ENCODE peak calls at places on chromosomes 7 and 10, in four cellular contexts. P, T, I and K are unnamed samples.

GRCh38 chr10:26503911-26504310 is 65.8 kb downstream of the APBB1IP start:
- DNase-seq in P (no peak), T (no peak), I (no peak), K (no peak)

GRCh38 chr7:130242198-130243014 is 24.3 kb upstream of the CPA2 start:
- DNase-seq in P (peak), T (peak), I (peak), K (peak)

GRCh38 chr7:104208421-104208780 is 588 bp upstream of the ORC5 start:
- DNase-seq in P (no peak), T (no peak), I (no peak), K (no peak)

GRCh38 chr10:33335550-33335799 is 1.0 kb upstream of the NRP1 start:
- DNase-seq in P (no peak), T (no peak), I (no peak), K (peak)

GRCh38 chr10:11472158-11472753 is 139.2 kb downstream of the USP6NL start:
- DNase-seq in P (peak), T (peak), I (no peak), K (peak)

GRCh38 chr7:130938661-130939060 is 204.7 kb upstream of the KLF14 start:
- DNase-seq in P (no peak), T (no peak), I (no peak), K (no peak)

GRCh38 chr10:14564268-14564744 is 210.4 kb downstream of the FAM107B start:
- DNase-seq in P (no peak), T (no peak), I (no peak), K (no peak)

GRCh38 chr7:69890081-69890369 is 291.8 kb downstream of the AUTS2 start:
- DNase-seq in P (no peak), T (no peak), I (no peak), K (no peak)

GRCh38 chr7:45258533-45259226 is 101.1 kb downstream of the RAMP3 start:
- DNase-seq in P (no peak), T (no peak), I (no peak), K (no peak)

GRCh38 chr10:124640538-124641231 is 103.5 kb downstream of the FAM53B start:
- DNase-seq in P (no peak), T (no peak), I (no peak), K (no peak)

GRCh38 chr10:127013696-127014095 is 108.5 kb downstream of the DOCK1 start:
- DNase-seq in P (no peak), T (no peak), I (no peak), K (no peak)

GRCh38 chr7:115600196-115600595 is 430.4 kb downstream of the TFEC start:
- DNase-seq in P (no peak), T (no peak), I (no peak), K (no peak)

DNA sequence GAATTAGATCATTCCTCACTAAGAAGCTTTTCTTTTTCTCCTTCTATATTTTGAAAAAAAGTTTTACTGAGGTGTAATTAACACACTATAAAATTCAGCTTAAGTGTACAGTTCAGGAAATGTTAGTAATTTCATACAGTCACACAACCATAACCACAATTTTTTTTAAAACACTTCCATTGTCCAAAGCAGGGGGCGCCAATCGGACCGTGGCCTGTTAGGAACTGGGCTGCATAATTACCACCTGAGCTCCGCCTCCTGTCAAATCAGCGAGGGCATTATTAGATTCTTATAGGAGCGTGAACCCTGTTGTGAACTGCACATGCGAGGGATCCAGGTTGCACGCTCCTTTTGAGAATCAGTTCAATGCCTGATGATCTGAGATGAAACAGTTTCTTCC is 427.1 kb downstream of the TFEC start:
- DNase-seq in P (no peak), T (no peak), I (no peak), K (no peak)
- TF ChIP-seq CTCF in P (no peak), T (peak), I (no peak), K (no peak)

DNA sequence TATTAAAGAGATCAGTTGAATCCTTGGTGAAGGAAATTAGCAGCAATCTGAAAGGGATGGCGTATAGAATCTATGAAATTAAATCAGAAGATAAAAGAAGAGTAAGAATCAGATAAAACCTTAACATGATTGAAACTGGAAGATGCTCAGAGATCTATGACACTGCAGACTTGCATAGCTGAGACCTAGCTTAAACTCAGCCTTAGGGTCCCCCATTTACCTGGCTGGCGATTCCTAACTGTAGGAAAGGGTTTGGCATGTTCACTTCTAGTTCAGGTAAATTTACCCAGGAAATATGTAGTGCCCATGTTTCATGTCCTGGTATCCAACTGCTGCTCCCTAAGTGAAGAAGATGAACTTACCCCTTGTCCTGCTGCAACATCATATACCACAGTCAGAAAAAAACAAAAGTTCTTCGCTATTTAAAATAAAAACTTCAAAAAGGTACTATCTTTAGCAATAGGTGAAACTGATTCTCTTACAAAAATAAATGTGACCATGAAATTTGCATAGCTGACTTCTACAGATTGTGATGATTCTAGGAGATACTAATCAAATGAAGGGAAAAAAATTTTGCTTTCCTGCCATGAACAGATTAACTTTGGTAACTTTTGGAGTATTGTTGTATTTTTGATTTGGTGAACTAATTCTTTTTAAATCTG is 47.8 kb upstream of the TMEM243 start:
- DNase-seq in P (no peak), T (no peak), I (no peak), K (no peak)
- H3K27ac ChIP-seq in P (no peak), T (no peak), I (no peak), K (no peak)

DNA sequence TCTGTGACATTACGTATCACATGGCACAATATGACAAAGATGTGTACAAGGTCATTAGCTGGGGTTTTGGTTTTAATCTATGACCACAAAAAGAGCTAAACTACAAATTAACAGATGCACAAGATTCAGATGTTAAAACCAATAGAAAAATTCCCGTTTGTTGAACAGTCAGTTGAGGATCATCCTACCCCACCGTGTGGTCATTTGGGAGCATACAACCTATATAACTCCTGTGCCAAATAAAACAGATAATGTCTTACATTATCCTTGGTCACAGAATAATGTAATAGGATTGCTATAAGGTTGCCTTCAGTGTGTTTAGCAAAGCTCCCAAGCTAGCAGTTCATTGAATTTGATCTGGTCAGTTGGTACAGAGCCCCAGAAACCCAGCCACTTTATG is 28.2 kb downstream of the ASNS start:
- DNase-seq in P (no peak), T (no peak), I (no peak), K (peak)
- TF ChIP-seq CTCF in P (peak), T (peak), I (no peak), K (no peak)

DNA sequence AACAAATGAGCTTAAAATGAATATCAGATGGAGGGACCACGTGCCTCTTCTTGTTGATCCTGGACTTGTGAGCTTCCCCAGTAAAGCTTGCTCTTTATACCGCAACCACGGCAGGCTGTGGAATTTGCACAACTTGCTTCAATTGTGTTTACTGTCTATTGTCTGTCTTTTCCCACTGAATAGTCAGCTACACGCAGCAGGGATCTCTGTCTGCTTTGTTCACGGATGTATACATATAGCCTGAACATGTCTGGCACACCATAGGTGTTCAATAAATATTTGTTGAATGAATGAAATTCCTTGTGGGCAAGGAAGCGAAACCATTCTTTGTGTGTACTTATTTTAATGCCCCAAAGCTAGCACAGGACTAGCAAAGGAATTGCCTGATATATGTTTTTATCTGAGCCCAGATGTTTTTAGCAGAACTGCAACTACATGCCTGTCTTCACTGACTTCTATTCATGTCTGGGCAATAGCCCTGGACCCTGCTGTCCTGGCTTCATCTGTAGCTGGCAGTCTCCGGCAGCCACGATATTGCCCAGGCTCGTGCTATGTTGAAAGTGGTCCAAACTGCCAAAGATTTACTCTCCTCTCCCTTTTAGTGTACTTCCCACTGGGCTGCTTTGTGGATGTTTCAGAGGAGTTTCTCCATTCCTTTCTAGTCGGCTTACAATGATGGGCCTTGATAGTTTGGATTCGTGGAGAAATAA is 29.9 kb upstream of the IFRD1 start:
- DNase-seq in P (no peak), T (no peak), I (no peak), K (peak)
- H3K27ac ChIP-seq in P (peak), T (no peak), I (peak), K (peak)

GRCh38 chr10:3068968-3069737 is 1.8 kb downstream of the PFKP start:
- DNase-seq in P (no peak), T (no peak), I (no peak), K (no peak)
- TF ChIP-seq CTCF in P (no peak), T (peak), I (no peak), K (peak)

GRCh38 chr7:92732451-92733036 is 103.8 kb downstream of the CDK6 start:
- DNase-seq in P (no peak), T (no peak), I (no peak), K (no peak)

GRCh38 chr7:92729751-92730150 is 106.6 kb downstream of the CDK6 start:
- DNase-seq in P (no peak), T (no peak), I (no peak), K (no peak)

GRCh38 chr7:92729172-92729571 is 107.2 kb downstream of the CDK6 start:
- DNase-seq in P (no peak), T (no peak), I (no peak), K (no peak)

GRCh38 chr7:92731327-92732063 is 104.9 kb downstream of the CDK6 start:
- DNase-seq in P (no peak), T (no peak), I (no peak), K (no peak)

DNA sequence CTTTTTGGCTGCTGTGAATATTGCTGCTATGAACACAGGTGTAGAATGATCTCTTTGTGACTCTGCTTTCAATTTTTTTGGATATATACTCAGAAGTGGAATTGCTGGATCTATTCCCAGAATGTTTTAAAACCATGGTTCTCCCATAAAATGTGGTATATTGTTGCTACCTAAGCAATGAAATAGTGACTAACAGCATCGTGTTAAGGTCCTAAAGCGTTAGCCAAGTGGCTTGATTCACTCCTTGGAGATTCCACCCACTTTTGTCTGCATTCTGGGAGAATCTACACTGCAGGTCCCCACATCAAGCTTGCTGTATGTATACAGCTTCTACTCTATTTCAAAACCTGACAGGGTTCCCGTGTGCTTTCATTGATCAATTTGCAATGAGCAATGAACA is 105.6 kb downstream of the CDK6 start:
- DNase-seq in P (no peak), T (no peak), I (no peak), K (no peak)
- H3K27ac ChIP-seq in P (no peak), T (no peak), I (peak), K (no peak)